ENCODE peak calls at places on chromosome 2, in nine cellular contexts. P is astrocyte of the spinal cord, U is kidney, Z is mesothelial cell of epicardium, D is H9, E is prostate gland, Q is upper lobe of right lung, T is tibial nerve, J is esophagus muscularis mucosa. B is an unnamed sample.

GRCh38 chr2:3282056-3282998 is 95.3 kb downstream of the EIPR1 start:
- DNase-seq in Q (no peak), P (peak; percentile 72), U (peak; percentile 89), T (no peak), D (peak; percentile 24), Z (no peak), E (peak; percentile 67), J (no peak), B (peak; percentile 57)

GRCh38 chr2:202774104-202774503 is 97.5 kb downstream of the ICA1L start:
- DNase-seq in P (no peak), J (no peak), T (no peak), Z (no peak), D (no peak), E (no peak), Q (no peak), U (no peak), B (no peak)

GRCh38 chr2:181844551-181845290 is 46.8 kb upstream of the ITPRID2 start:
- DNase-seq in E (no peak), D (no peak), T (no peak), J (no peak), Z (no peak), Q (no peak), U (no peak), P (no peak), B (no peak)

GRCh38 chr2:218879881-218880748 is 537 bp upstream of the WNT10A start:
- DNase-seq in P (no peak), T (no peak), Q (peak; percentile 73), D (peak; percentile 57), Z (peak; percentile 64), E (no peak), J (no peak), U (peak; percentile 95), B (no peak)

GRCh38 chr2:235553696-235554100 is 59.9 kb downstream of the AGAP1 start:
- DNase-seq in Z (no peak), P (peak; percentile 46), E (no peak), J (no peak), Q (no peak), U (peak; percentile 74), D (no peak), T (no peak), B (no peak)

GRCh38 chr2:200509608-200510433 is at the start of gene KCTD18:
- DNase-seq in J (peak; percentile 95), P (peak; percentile 88), Q (peak; percentile 98), E (peak; percentile 84), Z (peak; percentile 92), T (peak; percentile 78), D (peak; percentile 88), U (peak; percentile 97), B (peak; percentile 97)

GRCh38 chr2:127355407-127356008 is 32.3 kb downstream of the MAP3K2 start:
- DNase-seq in P (no peak), T (no peak), J (no peak), U (no peak), Z (no peak), E (no peak), D (no peak), Q (no peak), B (no peak)

GRCh38 chr2:11499081-11499743 is 33.3 kb upstream of the E2F6 start:
- DNase-seq in Q (no peak), J (no peak), T (no peak), U (no peak), P (no peak), D (no peak), Z (no peak), E (no peak), B (no peak)

GRCh38 chr2:44997948-44998347 is 11.3 kb downstream of the SIX2 start:
- DNase-seq in D (no peak), Z (no peak), Q (no peak), U (no peak), J (no peak), P (no peak), E (no peak), T (no peak), B (no peak)

GRCh38 chr2:46177461-46178089 is 119.6 kb upstream of the EPAS1 start:
- DNase-seq in P (peak; percentile 32), U (peak; percentile 18), Q (no peak), Z (no peak), E (no peak), J (no peak), D (no peak), T (no peak), B (no peak)

GRCh38 chr2:241863021-241863954 is 4.6 kb upstream of the PDCD1 start:
- DNase-seq in E (no peak), J (no peak), T (no peak), P (no peak), D (no peak), Q (peak; percentile 61), U (peak; percentile 87), Z (no peak), B (no peak)

GRCh38 chr2:191059308-191059707 is 45.3 kb upstream of the STAT1 start:
- DNase-seq in J (no peak), Q (no peak), D (no peak), P (no peak), Z (no peak), U (no peak), T (no peak), E (no peak), B (no peak)

GRCh38 chr2:74889159-74889558 is 55.2 kb downstream of the HK2 start:
- DNase-seq in T (no peak), J (no peak), U (no peak), Z (no peak), P (no peak), Q (peak; percentile 37), D (no peak), E (no peak), B (no peak)

GRCh38 chr2:240235149-240235803 is 94.8 kb upstream of the OTOS start:
- DNase-seq in D (peak; percentile 22), E (no peak), Z (peak; percentile 37), J (no peak), Q (peak; percentile 61), T (no peak), P (no peak), U (peak; percentile 71), B (peak; percentile 83)

GRCh38 chr2:125566422-125566821 is 1089.5 kb upstream of the GYPC start:
- DNase-seq in P (no peak), T (no peak), Z (no peak), E (no peak), J (no peak), D (no peak), Q (no peak), U (no peak), B (no peak)

GRCh38 chr2:231378028-231378722 is 17.3 kb upstream of the B3GNT7 start:
- DNase-seq in E (no peak), T (no peak), Z (no peak), U (no peak), P (no peak), Q (no peak), J (no peak), D (peak; percentile 53), B (no peak)

GRCh38 chr2:86038291-86039081 is 67.2 kb downstream of the POLR1A start:
- DNase-seq in D (no peak), Z (no peak), Q (peak; percentile 33), P (peak; percentile 71), T (no peak), U (no peak), E (no peak), J (no peak), B (no peak)

GRCh38 chr2:191620144-191620543 is 57.8 kb upstream of the NABP1 start:
- DNase-seq in P (peak; percentile 55), D (no peak), Q (no peak), Z (no peak), E (no peak), J (no peak), T (no peak), U (no peak), B (no peak)

DNA sequence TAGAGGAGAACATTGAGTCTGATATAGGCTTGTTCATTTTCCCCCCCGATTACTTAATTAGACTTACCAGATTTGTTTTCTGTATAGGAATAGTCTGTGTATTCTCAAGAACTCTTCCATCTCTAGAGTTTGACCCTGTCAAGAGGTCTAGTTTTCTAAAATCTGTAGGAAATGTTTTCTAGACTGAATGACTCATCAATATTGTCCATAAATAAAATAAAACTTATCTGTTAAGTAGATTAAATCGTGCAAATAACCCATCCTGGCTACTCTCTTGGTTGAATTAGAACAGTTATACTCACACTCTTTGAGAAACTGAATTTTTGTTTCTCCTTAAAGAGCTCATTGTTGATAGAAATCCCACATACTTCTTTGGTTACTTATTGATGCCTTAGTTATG is 299.2 kb upstream of the CWC22 start:
- DNase-seq in T (no peak), Q (no peak), J (no peak), Z (no peak), U (no peak), D (no peak), P (no peak), E (no peak), B (no peak)
- TF ChIP-seq CTCF in T (no peak), Q (no peak), J (no peak), Z (no peak), U (no peak), D (no peak), P (no peak), E (no peak), B (no peak)

GRCh38 chr2:37417321-37417720 is 72.9 kb downstream of the QPCT start:
- DNase-seq in D (no peak), Q (no peak), E (no peak), U (no peak), Z (no peak), J (no peak), T (no peak), P (peak; percentile 47), B (no peak)
- TF ChIP-seq CTCF in D (no peak), Q (no peak), E (no peak), U (no peak), Z (no peak), J (no peak), T (no peak), P (no peak), B (peak; percentile 28)

DNA sequence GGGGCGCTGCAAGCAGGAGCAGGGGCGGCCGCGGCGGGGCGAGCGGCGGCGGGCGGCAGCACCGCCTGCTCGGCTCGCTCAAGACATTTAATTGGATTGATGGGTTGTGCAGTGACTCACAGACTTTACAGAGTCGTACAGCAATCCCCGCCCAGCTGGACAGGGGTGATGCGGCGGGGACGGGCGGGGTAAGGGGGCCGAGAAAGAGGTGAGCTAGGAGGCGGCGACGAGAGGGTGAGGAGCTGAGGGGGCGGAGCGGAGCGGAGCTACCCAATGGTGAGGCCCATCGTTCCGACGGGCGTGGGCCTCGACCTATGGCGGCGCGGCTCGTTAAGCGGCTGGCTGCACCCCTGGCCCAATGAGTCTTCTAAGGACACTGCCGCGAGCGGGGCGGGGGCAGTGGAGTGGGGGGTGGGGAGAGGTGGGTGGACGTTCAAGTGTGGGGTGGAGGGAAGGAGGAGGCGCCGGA is 97.1 kb upstream of the SERTAD2 start:
- DNase-seq in U (no peak), Z (peak; percentile 97), E (peak; percentile 99), T (no peak), Q (peak; percentile 100), J (peak; percentile 100), D (peak; percentile 99), P (peak; percentile 100), B (peak; percentile 100)
- TF ChIP-seq CTCF in U (peak; percentile 1), Z (no peak), E (no peak), T (no peak), Q (no peak), J (no peak), D (no peak), P (peak; percentile 0), B (no peak)

DNA sequence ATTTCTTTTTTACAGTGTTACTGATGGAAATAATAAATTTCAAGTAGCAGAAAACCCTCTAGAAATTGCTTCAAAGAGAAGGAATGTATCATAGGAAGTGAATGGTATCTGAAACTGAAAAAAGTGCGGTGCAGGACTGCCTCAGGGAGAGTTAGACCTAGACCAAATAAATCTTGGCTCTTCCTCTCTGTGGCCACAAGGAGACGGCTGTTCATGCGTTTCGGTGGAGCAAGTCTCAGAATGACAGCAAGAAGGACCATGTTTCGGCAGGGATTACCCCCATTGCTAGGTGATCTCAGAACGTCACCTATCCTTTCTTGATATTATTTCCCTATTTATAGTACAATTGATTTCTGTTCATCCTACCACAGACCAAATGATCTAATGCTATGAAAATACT is 522.3 kb downstream of the SOX11 start:
- DNase-seq in U (no peak), Z (no peak), J (no peak), P (no peak), Q (no peak), E (no peak), T (no peak), D (peak; percentile 50), B (no peak)
- TF ChIP-seq CTCF in U (no peak), Z (peak; percentile 34), J (no peak), P (no peak), Q (no peak), E (no peak), T (no peak), D (peak; percentile 48), B (peak; percentile 21)